ENCODE peak calls at places on chromosomes 1 and 21, in seven cellular contexts. P is PC-3, C is prostate gland, D is neural progenitor cell, U is OCI-LY7, I is colonic mucosa, W is caudate nucleus. R is an unnamed sample.

GRCh38 chr1:45254490-45254889 is 48.1 kb upstream of the ZSWIM5 start:
- DNase-seq in U (no peak), W (no peak), P (no peak), I (peak), D (no peak), C (no peak), R (no peak)

GRCh38 chr1:232421143-232421796 is 208.7 kb downstream of the SIPA1L2 start:
- DNase-seq in C (peak), P (no peak), W (no peak), I (no peak), U (no peak), D (no peak), R (no peak)

GRCh38 chr1:221908573-221908972 is 166.7 kb upstream of the DUSP10 start:
- DNase-seq in W (no peak), C (no peak), D (peak), P (no peak), U (no peak), I (no peak), R (no peak)

GRCh38 chr1:59738152-59738551 is 76.6 kb upstream of the HOOK1 start:
- DNase-seq in W (no peak), P (peak), I (no peak), D (no peak), U (no peak), C (no peak), R (no peak)

GRCh38 chr1:20153000-20153418 is 13.9 kb downstream of the PLA2G2F start:
- DNase-seq in C (no peak), W (no peak), P (no peak), U (no peak), I (no peak), D (peak), R (no peak)

GRCh38 chr1:164768045-164768402 is 209.0 kb downstream of the PBX1 start:
- DNase-seq in W (no peak), D (no peak), U (no peak), I (no peak), C (no peak), P (no peak), R (no peak)

GRCh38 chr1:13548281-13548680 is 34.5 kb upstream of the LRRC38 start:
- DNase-seq in U (no peak), P (no peak), W (no peak), D (no peak), I (no peak), C (no peak), R (no peak)

GRCh38 chr1:215380566-215380965 is 186.5 kb upstream of the KCTD3 start:
- DNase-seq in W (no peak), C (no peak), U (no peak), D (no peak), I (no peak), P (no peak), R (no peak)

GRCh38 chr1:234544094-234544579 is 65.2 kb upstream of the TARBP1 start:
- DNase-seq in U (no peak), I (peak), D (no peak), C (peak), P (peak), W (peak), R (peak)

GRCh38 chr1:214957330-214958137 is 125.0 kb upstream of the KCNK2 start:
- DNase-seq in W (no peak), C (no peak), D (no peak), I (no peak), P (peak), U (no peak), R (no peak)

GRCh38 chr21:35565204-35565611 is 495.1 kb downstream of the SETD4 start:
- DNase-seq in U (no peak), C (no peak), D (no peak), I (no peak), P (peak), W (no peak), R (no peak)

GRCh38 chr1:42209516-42210370 is 45.2 kb upstream of the GUCA2A start:
- DNase-seq in I (no peak), P (peak), W (no peak), U (no peak), C (no peak), D (no peak), R (no peak)

GRCh38 chr1:90133133-90133532 is 138.2 kb downstream of the ZNF326 start:
- DNase-seq in W (no peak), D (peak), C (no peak), I (peak), P (peak), U (peak), R (no peak)

GRCh38 chr1:77888429-77889239 is at the start of gene NEXN:
- DNase-seq in W (peak), D (peak), C (peak), I (peak), P (peak), U (no peak), R (peak)

GRCh38 chr21:45544449-45545235 is 2.4 kb upstream of the SLC19A1 start:
- DNase-seq in C (no peak), U (no peak), D (no peak), W (no peak), P (no peak), I (no peak), R (no peak)

GRCh38 chr1:182405578-182405977 is 5.1 kb upstream of the TEDDM1 start:
- DNase-seq in W (no peak), D (no peak), U (no peak), C (no peak), P (no peak), I (no peak), R (no peak)

GRCh38 chr1:14973773-14974172 is 179.8 kb upstream of the TMEM51 start:
- DNase-seq in P (no peak), C (no peak), U (no peak), I (no peak), W (no peak), D (no peak), R (no peak)

GRCh38 chr1:154406572-154406879 is 1.4 kb downstream of the IL6R start:
- DNase-seq in D (no peak), U (no peak), I (no peak), P (no peak), C (no peak), W (no peak), R (no peak)

GRCh38 chr1:22830131-22830566 is 119.5 kb downstream of the EPHB2 start:
- DNase-seq in I (no peak), U (no peak), D (no peak), P (no peak), W (no peak), C (no peak), R (no peak)

GRCh38 chr1:232532901-232533300 is 97.0 kb downstream of the SIPA1L2 start:
- DNase-seq in W (no peak), I (no peak), P (no peak), D (no peak), U (no peak), C (no peak), R (no peak)

GRCh38 chr1:227996187-227996950 is 10.4 kb upstream of the WNT3A start:
- DNase-seq in W (no peak), C (peak), D (no peak), P (peak), I (no peak), U (no peak), R (no peak)

GRCh38 chr1:234776875-234777849 is 167.2 kb upstream of the IRF2BP2 start:
- DNase-seq in U (no peak), C (no peak), D (peak), P (peak), I (no peak), W (no peak), R (no peak)

GRCh38 chr1:80056179-80056578 is 1049.6 kb upstream of the ADGRL4 start:
- DNase-seq in C (no peak), U (no peak), D (no peak), P (no peak), I (no peak), W (no peak), R (no peak)

GRCh38 chr1:228141871-228142615 is 2.0 kb downstream of the GUK1 start:
- DNase-seq in D (no peak), P (peak), I (no peak), C (no peak), W (no peak), U (peak), R (peak)

GRCh38 chr21:34888569-34889286 is 160.4 kb downstream of the RUNX1 start:
- DNase-seq in U (peak), I (peak), W (no peak), P (peak), C (peak), D (peak), R (peak)

GRCh38 chr1:204520834-204521709 is 4.9 kb downstream of the MDM4 start:
- DNase-seq in U (peak), P (no peak), I (no peak), D (no peak), C (no peak), W (no peak), R (no peak)

GRCh38 chr1:1393014-1393413 is 6.1 kb downstream of the CCNL2 start:
- DNase-seq in D (no peak), U (no peak), P (no peak), I (no peak), C (no peak), W (no peak), R (no peak)

GRCh38 chr21:27429612-27430361 is 462.9 kb upstream of the ADAMTS5 start:
- DNase-seq in W (no peak), U (no peak), C (no peak), I (no peak), P (no peak), D (no peak), R (no peak)

GRCh38 chr1:182764029-182764768 is 25.4 kb upstream of the NPL start:
- DNase-seq in D (no peak), C (no peak), I (no peak), P (no peak), U (no peak), W (no peak), R (no peak)

GRCh38 chr1:155872527-155872926 is 13.2 kb downstream of the SYT11 start:
- DNase-seq in I (no peak), D (peak), U (no peak), P (no peak), C (no peak), W (peak), R (peak)

GRCh38 chr1:50968884-50969610 is 998 bp upstream of the CDKN2C start:
- DNase-seq in U (peak), C (peak), W (peak), D (peak), P (peak), I (peak), R (peak)

GRCh38 chr1:219432191-219432606 is 180.7 kb downstream of the ZC3H11B start:
- DNase-seq in D (no peak), I (no peak), C (no peak), W (no peak), P (peak), U (no peak), R (no peak)

GRCh38 chr21:42839271-42840231 is 39.8 kb downstream of the WDR4 start:
- DNase-seq in P (no peak), D (no peak), U (no peak), C (no peak), I (no peak), W (no peak), R (no peak)

GRCh38 chr1:116920211-116920610 is 10.5 kb downstream of the PTGFRN start:
- DNase-seq in D (no peak), U (no peak), W (no peak), C (no peak), I (no peak), P (peak), R (no peak)
- H3K27ac ChIP-seq in D (no peak), U (no peak), W (no peak), C (no peak), I (peak), P (peak), R (no peak)

GRCh38 chr1:64295566-64295965 is 92.1 kb downstream of the UBE2U start:
- DNase-seq in U (no peak), D (no peak), I (no peak), P (peak), W (no peak), C (no peak), R (no peak)

GRCh38 chr1:64292399-64292798 is 89.0 kb downstream of the UBE2U start:
- DNase-seq in W (no peak), U (no peak), I (no peak), C (no peak), D (no peak), P (peak), R (no peak)

GRCh38 chr1:64293820-64294219 is 90.4 kb downstream of the UBE2U start:
- DNase-seq in I (no peak), C (no peak), W (no peak), P (no peak), U (no peak), D (no peak), R (no peak)

GRCh38 chr1:64295136-64295535 is 91.7 kb downstream of the UBE2U start:
- DNase-seq in W (no peak), P (peak), C (no peak), D (no peak), I (no peak), U (no peak), R (no peak)

DNA sequence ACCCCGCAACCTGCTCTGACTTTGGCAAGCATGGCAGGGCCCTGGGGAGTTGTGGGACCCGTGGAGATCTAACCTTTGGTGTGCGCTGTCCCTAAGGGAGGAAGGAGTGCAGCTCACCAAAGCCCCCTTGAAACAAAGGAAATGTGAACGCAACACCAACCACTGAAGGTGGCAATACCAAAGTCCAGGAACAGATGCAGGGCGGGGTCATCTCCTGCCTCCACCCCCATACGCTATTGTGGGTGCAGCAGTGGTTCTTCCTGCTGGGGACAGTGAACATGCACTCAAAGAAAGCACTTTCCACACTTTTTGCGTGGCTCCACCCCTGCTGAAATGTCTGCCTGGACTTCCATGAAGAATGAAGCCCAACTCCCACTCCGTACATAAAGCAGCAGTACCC is 93.0 kb downstream of the UBE2U start:
- DNase-seq in I (no peak), P (no peak), W (no peak), D (no peak), U (no peak), C (no peak), R (no peak)
- H3K27ac ChIP-seq in I (no peak), P (no peak), W (no peak), D (no peak), U (no peak), C (no peak), R (no peak)

GRCh38 chr1:25707280-25708016 is 90.9 kb downstream of the MAN1C1 start:
- DNase-seq in D (peak), W (no peak), U (no peak), I (no peak), P (peak), C (no peak), R (no peak)
- H3K27ac ChIP-seq in D (peak), W (no peak), U (no peak), I (no peak), P (peak), C (no peak), R (no peak)

GRCh38 chr1:202434059-202434458 is 85.6 kb downstream of the PPP1R12B start:
- DNase-seq in P (no peak), D (no peak), W (no peak), U (no peak), I (no peak), C (no peak), R (no peak)

GRCh38 chr1:202438393-202439174 is 90.1 kb downstream of the PPP1R12B start:
- DNase-seq in U (no peak), C (no peak), D (no peak), I (no peak), W (no peak), P (no peak), R (no peak)

GRCh38 chr1:202439308-202439707 is 90.8 kb downstream of the PPP1R12B start:
- DNase-seq in W (no peak), U (no peak), P (no peak), D (no peak), C (no peak), I (no peak), R (no peak)

DNA sequence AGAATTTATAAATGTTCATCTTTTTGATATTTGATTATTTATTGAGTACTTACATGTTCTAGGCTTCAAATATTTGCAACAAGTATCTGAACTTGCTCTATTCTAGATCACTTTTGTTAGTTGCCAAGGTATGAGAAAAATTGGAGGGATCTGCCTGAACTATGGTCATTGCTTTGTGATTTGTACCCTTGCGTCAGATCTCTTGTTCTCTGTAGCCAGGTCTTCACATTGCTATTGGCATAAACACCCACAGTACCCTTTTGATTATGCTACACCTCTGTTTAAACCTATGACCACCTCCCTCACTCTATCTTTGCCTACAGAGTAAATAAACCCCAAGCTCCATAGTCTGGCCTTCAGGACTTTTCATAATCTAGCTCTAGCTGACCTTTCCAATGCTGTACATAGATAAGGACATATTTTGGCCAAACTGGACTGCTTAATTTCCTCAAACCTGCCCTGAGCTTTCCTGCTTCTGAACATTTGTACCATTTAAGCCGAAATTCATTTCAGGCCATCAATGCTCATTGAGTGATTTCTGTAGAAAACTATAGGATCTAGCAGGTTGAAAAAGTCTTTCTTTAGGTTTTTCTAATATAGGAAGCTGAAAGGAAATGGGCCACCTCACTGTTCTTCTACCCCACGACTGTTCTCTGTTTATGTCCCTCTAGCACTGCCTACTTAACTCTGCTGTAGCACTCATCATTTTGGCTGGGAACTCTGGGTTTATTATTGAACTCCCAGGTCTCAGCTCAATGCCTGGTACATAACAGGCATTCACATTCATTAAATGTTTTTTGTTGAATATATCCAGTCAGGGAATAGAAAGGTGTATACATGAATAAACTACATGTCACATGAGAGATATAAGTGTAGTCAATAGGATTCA is 84.9 kb downstream of the PPP1R12B start:
- DNase-seq in W (no peak), U (no peak), P (no peak), D (no peak), I (no peak), C (no peak), R (no peak)
- H3K27ac ChIP-seq in W (no peak), U (no peak), P (no peak), D (no peak), I (no peak), C (no peak), R (no peak)

R was measured in dorsolateral prefrontal cortex.